ENCODE peak calls at places on chromosomes 7 and 10, in four cellular contexts. W is A549, U is WTC11, A is K562. E is an unnamed sample.

GRCh38 chr7:13731643-13732042 is 257.8 kb downstream of the ETV1 start:
- DNase-seq in W (no peak), U (no peak), A (no peak), E (no peak)

GRCh38 chr7:37642028-37642540 is 41.5 kb upstream of the GPR141 start:
- DNase-seq in W (no peak), U (no peak), A (no peak), E (no peak)

GRCh38 chr7:107173691-107174406 is 5.0 kb downstream of the HBP1 start:
- DNase-seq in W (no peak), U (no peak), A (no peak), E (no peak)

GRCh38 chr7:150451097-150451793 is 815 bp downstream of the GIMAP8 start:
- DNase-seq in W (no peak), U (no peak), A (no peak), E (no peak)

GRCh38 chr7:127392182-127392565 is 334 bp downstream of the ZNF800 start:
- DNase-seq in W (peak; percentile 16), U (peak; percentile 61), A (peak; percentile 71), E (no peak)

GRCh38 chr10:106189254-106189653 is 975.3 kb downstream of the SORCS1 start:
- DNase-seq in W (no peak), U (peak; percentile 64), A (no peak), E (peak; percentile 5)

GRCh38 chr7:64180989-64181388 is 26.0 kb upstream of the ZNF735 start:
- DNase-seq in W (no peak), U (no peak), A (no peak), E (no peak)

GRCh38 chr10:14971867-14972448 is 12.8 kb downstream of the MEIG1 start:
- DNase-seq in W (no peak), U (peak; percentile 61), A (no peak), E (no peak)

GRCh38 chr7:36281945-36282727 is 107.5 kb upstream of the ANLN start:
- DNase-seq in W (no peak), U (no peak), A (no peak), E (no peak)

GRCh38 chr7:26343837-26344236 is 52.2 kb downstream of the SNX10 start:
- DNase-seq in W (no peak), U (no peak), A (no peak), E (peak; percentile 56)

GRCh38 chr10:16470747-16471146 is 33.9 kb downstream of the PTER start:
- DNase-seq in W (no peak), U (no peak), A (peak; percentile 30), E (no peak)

GRCh38 chr10:4034907-4035581 is 250.0 kb upstream of the KLF6 start:
- DNase-seq in W (no peak), U (no peak), A (no peak), E (no peak)

GRCh38 chr10:14254368-14254767 is 76.4 kb downstream of the FRMD4A start:
- DNase-seq in W (no peak), U (no peak), A (no peak), E (no peak)

GRCh38 chr7:112495820-112496462 is 15.2 kb downstream of the LSMEM1 start:
- DNase-seq in W (peak; percentile 45), U (peak; percentile 47), A (peak; percentile 53), E (peak; percentile 48)

GRCh38 chr10:78937388-78937787 is 131.4 kb upstream of the ZMIZ1 start:
- DNase-seq in W (no peak), U (no peak), A (no peak), E (no peak)

GRCh38 chr10:118301211-118301610 is 40.9 kb downstream of the FAM204A start:
- DNase-seq in W (no peak), U (no peak), A (no peak), E (no peak)

GRCh38 chr7:102433319-102434038 is at the start of gene ORAI2:
- DNase-seq in W (peak; percentile 81), U (peak; percentile 75), A (peak; percentile 95), E (no peak)

GRCh38 chr10:121709674-121710073 is 111.4 kb upstream of the FGFR2 start:
- DNase-seq in W (no peak), U (no peak), A (no peak), E (no peak)

GRCh38 chr7:107860981-107861652 is 29.9 kb upstream of the DLD start:
- DNase-seq in W (no peak), U (no peak), A (no peak), E (no peak)

GRCh38 chr10:104327745-104328635 is 10.3 kb downstream of the ITPRIP start:
- DNase-seq in W (no peak), U (no peak), A (no peak), E (peak; percentile 28)

GRCh38 chr10:4303045-4303444 is 518.0 kb upstream of the KLF6 start:
- DNase-seq in W (no peak), U (no peak), A (no peak), E (no peak)

GRCh38 chr10:121497513-121497912 is 100.7 kb downstream of the FGFR2 start:
- DNase-seq in W (no peak), U (no peak), A (no peak), E (no peak)

GRCh38 chr7:101902680-101903504 is 85.5 kb downstream of the CUX1 start:
- DNase-seq in W (no peak), U (no peak), A (peak; percentile 98), E (no peak)

GRCh38 chr10:89118091-89118490 is 89.0 kb downstream of the CH25H start:
- DNase-seq in W (no peak), U (no peak), A (no peak), E (no peak)

GRCh38 chr7:44962483-44963251 is 16.1 kb downstream of the MYO1G start:
- DNase-seq in W (no peak), U (peak; percentile 61), A (no peak), E (no peak)

GRCh38 chr7:2048006-2048405 is 184.7 kb downstream of the MAD1L1 start:
- DNase-seq in W (no peak), U (no peak), A (no peak), E (no peak)

GRCh38 chr10:119029613-119030420 is at the start of gene NANOS1:
- DNase-seq in W (peak; percentile 37), U (peak; percentile 54), A (peak; percentile 35), E (no peak)

GRCh38 chr7:111587715-111588433 is 25.6 kb upstream of the IMMP2L start:
- DNase-seq in W (no peak), U (no peak), A (no peak), E (no peak)

GRCh38 chr10:88318803-88319202 is 264.3 kb downstream of the RNLS start:
- DNase-seq in W (peak; percentile 6), U (peak; percentile 30), A (no peak), E (peak; percentile 1)

GRCh38 chr10:102393411-102394078 is 2.0 kb upstream of the NFKB2 start:
- DNase-seq in W (no peak), U (no peak), A (no peak), E (no peak)

DNA sequence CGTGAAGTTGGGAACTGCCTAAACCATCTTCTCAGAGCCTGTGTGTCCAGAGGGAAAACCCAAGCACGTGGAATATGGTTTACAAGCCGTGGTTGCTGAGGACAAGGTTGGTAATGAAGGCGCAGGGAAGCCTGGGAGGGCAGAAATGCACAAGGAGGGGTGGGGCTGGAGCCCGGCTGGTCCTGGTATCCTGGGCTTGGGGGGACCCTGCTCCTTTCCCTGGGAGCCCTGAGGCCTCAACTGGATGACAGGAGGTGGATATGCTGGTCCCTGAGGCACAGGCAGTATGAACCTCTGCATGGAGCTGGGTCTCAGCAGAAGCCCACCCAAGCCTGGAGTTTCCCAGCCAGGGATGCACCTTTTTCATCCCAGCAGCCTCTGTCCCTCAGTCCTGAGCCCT is 80.3 kb upstream of the RET start:
- DNase-seq in W (no peak), U (no peak), A (no peak), E (no peak)
- TF ChIP-seq HMGXB4 in W (no peak), U (no peak), A (no peak), E (no peak)

GRCh38 chr10:48377751-48378585 is 71.5 kb downstream of the MAPK8 start:
- DNase-seq in W (no peak), U (no peak), A (no peak), E (no peak)
- TF ChIP-seq HMGXB4 in W (no peak), U (no peak), A (no peak), E (no peak)

DNA sequence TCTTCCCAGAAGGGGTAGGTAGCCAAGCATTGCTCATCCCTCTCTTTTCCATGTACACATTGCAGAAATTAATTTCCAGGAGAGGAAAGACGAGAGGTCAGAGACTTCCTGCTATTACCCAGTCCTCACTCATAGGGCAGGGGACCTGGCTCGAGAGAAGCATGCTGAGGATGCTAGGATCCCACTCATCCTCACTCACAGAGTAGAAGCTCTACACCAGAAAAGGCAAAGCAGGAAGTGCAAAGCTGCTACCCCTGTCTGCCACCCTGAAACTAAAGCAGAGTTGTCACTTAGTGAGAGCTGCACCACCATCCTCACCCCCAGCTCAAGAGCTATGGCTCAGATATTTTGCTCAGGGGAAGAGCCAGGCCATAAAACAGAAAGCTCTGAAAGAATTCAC is 9.9 kb downstream of the OR9A2 start:
- DNase-seq in W (no peak), U (no peak), A (no peak), E (no peak)
- TF ChIP-seq HMGXB4 in W (no peak), U (no peak), A (no peak), E (no peak)

GRCh38 chr7:30470163-30470770 is 8.3 kb downstream of the NOD1 start:
- DNase-seq in W (no peak), U (no peak), A (peak; percentile 78), E (no peak)

GRCh38 chr7:30470783-30471182 is 7.8 kb downstream of the NOD1 start:
- DNase-seq in W (no peak), U (no peak), A (peak; percentile 33), E (no peak)

GRCh38 chr7:30468791-30469190 is 9.8 kb downstream of the NOD1 start:
- DNase-seq in W (no peak), U (no peak), A (no peak), E (no peak)

GRCh38 chr7:30468041-30468440 is 10.5 kb downstream of the NOD1 start:
- DNase-seq in W (no peak), U (no peak), A (no peak), E (no peak)

DNA sequence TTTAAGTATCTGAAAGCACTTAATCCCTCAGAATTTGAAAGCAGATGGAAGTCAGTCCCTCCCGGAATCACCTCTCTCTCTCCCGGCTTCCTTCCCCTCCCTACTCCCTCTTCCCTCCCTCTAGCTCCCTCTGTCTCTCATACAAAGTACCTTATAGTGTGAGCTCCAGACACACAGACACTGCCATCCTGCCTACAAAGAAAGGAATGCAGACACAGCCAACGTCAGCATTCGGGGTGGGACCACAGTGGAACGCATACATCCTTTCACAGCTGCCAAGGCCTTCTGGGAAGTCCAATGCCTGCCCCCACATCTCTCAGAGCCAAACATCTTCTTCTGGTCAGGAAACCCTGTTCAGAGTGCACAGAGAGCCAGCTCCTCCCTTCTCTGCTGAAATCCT is 9.3 kb downstream of the NOD1 start:
- DNase-seq in W (peak; percentile 66), U (peak; percentile 68), A (no peak), E (peak; percentile 83)
- TF ChIP-seq HMGXB4 in W (no peak), U (no peak), A (no peak), E (no peak)

GRCh38 chr7:121327671-121328070 is 1.1 kb upstream of the WNT16 start:
- DNase-seq in W (no peak), U (no peak), A (no peak), E (no peak)
- TF ChIP-seq HMGXB4 in W (no peak), U (no peak), A (no peak), E (no peak)

DNA sequence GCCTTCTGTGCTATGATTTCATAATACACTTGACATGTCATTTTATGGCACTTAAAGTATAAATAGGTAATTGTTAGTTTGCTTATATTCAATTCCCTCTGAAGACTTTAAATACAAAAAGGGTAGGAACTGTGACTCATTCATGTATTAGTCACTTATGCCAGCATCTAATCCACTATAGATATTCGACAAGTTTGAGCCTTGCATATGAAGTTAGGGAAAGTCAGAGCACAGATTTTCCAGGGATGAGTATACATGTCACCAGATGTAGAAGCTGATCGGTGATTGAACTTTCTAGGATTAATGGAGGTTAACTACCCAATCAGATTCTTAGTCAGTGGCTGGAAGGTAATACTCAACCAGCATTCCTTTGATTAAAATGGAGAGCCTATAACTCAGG is 1321.5 kb downstream of the XPNPEP1 start:
- DNase-seq in W (no peak), U (no peak), A (no peak), E (no peak)
- TF ChIP-seq HMGXB4 in W (no peak), U (no peak), A (no peak), E (no peak)